ENCODE peak calls at places on chromosomes 6 and 20, in ten cellular contexts. K, A, E, U, J, M, B, I, Y and X are unnamed samples.

GRCh38 chr6:125868996-125869395 is 78.2 kb downstream of the NCOA7 start:
- DNase-seq in K (no peak), A (peak; percentile 72), E (peak; percentile 57), U (no peak), J (no peak), M (no peak), B (peak; percentile 42), I (no peak), Y (no peak), X (no peak)

GRCh38 chr20:45156728-45157127 is 18.0 kb upstream of the PI3 start:
- DNase-seq in K (no peak), A (no peak), E (no peak), U (no peak), J (no peak), M (no peak), B (no peak), I (no peak), Y (no peak), X (no peak)

GRCh38 chr20:2006452-2007381 is 12.9 kb upstream of the PDYN start:
- DNase-seq in K (peak; percentile 19), A (no peak), E (peak; percentile 72), U (no peak), J (no peak), M (no peak), B (no peak), I (peak; percentile 78), Y (peak; percentile 17), X (peak; percentile 27)

GRCh38 chr20:56211051-56211450 is 37.5 kb upstream of the MC3R start:
- DNase-seq in K (no peak), A (no peak), E (no peak), U (no peak), J (no peak), M (no peak), B (no peak), I (no peak), Y (no peak), X (no peak)

GRCh38 chr6:55543633-55544309 is 35.2 kb downstream of the HMGCLL1 start:
- DNase-seq in K (no peak), A (no peak), E (no peak), U (no peak), J (no peak), M (no peak), B (no peak), I (peak; percentile 33), Y (peak; percentile 12), X (no peak)

GRCh38 chr20:11867286-11867921 is 50.3 kb upstream of the BTBD3 start:
- DNase-seq in K (no peak), A (no peak), E (no peak), U (no peak), J (no peak), M (no peak), B (no peak), I (no peak), Y (no peak), X (no peak)

GRCh38 chr6:122553697-122554096 is 56.5 kb upstream of the PKIB start:
- DNase-seq in K (no peak), A (no peak), E (no peak), U (no peak), J (no peak), M (no peak), B (no peak), I (no peak), Y (no peak), X (no peak)

GRCh38 chr6:134165827-134166226 is 113.4 kb upstream of the SLC2A12 start:
- DNase-seq in K (no peak), A (no peak), E (no peak), U (no peak), J (no peak), M (no peak), B (no peak), I (no peak), Y (no peak), X (no peak)

GRCh38 chr20:63574156-63574828 is at the start of gene HELZ2:
- DNase-seq in K (peak; percentile 16), A (peak; percentile 85), E (peak; percentile 90), U (peak; percentile 65), J (peak; percentile 87), M (peak; percentile 47), B (peak; percentile 74), I (peak; percentile 84), Y (peak; percentile 48), X (peak; percentile 87)

GRCh38 chr6:135851442-135852271 is at the start of gene PDE7B:
- DNase-seq in K (no peak), A (peak; percentile 89), E (peak; percentile 79), U (peak; percentile 58), J (peak; percentile 87), M (peak; percentile 69), B (peak; percentile 83), I (peak; percentile 66), Y (no peak), X (peak; percentile 77)

GRCh38 chr6:155349129-155349528 is 34.8 kb upstream of the TFB1M start:
- DNase-seq in K (no peak), A (no peak), E (no peak), U (no peak), J (no peak), M (no peak), B (no peak), I (no peak), Y (no peak), X (no peak)

DNA sequence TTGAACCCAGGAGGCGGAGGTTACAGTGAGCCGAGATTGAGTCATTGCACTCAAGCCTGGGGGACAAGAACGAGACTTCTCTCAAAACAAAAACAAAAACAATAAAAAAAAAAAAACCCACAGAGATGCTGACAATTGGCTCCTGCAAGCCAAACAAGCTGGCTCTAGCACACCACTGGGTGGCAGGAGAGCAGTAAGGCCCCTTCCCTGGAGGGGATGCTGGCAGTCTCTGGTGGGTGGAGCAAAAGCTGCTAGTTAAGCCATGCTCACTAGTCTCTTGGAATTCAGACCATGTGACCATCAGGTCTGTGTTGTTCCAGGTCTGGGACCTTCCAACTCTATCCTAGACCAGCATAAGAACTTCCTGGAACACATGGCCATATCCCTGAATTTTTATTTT is 18.9 kb upstream of the DSN1 start:
- DNase-seq in K (peak; percentile 57), A (peak; percentile 64), E (peak; percentile 70), U (no peak), J (no peak), M (no peak), B (no peak), I (peak; percentile 93), Y (peak; percentile 48), X (peak; percentile 53)
- H3K36me3 ChIP-seq in K (peaks cover 18% of the 10 kb centered on the region), A (peaks cover 75% of the 10 kb centered on the region), E (peaks cover 27% of the 10 kb centered on the region), U (peaks cover 5% of the 10 kb centered on the region), J (no peaks in the 10 kb centered on the region), M (peaks cover 78% of the 10 kb centered on the region), B (no peaks in the 10 kb centered on the region), I (no peaks in the 10 kb centered on the region), Y (peaks cover 53% of the 10 kb centered on the region), X (peaks cover 90% of the 10 kb centered on the region)

DNA sequence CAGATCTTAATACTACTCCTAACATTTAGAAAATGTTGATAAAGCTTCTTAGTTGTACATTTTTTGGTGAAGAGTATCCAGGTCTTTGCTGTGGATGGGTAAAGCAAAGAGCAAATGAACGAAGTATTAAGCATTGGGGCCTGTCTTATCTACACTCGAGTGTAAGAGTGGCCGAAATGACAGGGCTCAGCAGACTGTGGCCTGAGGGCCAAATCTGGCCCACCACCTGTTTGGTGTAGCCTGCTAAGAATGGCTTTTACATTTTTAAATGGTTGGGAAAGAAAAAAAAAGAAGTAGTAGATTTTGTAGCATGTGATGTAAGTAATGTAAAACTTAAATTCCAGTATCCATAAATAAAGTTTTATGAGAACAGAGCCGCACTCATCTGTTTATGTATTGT is 19.4 kb upstream of the MAPK13 start:
- DNase-seq in K (no peak), A (no peak), E (peak; percentile 44), U (no peak), J (no peak), M (no peak), B (no peak), I (no peak), Y (no peak), X (no peak)
- H3K36me3 ChIP-seq in K (no peaks in the 10 kb centered on the region), A (peaks cover 68% of the 10 kb centered on the region), E (peaks cover 38% of the 10 kb centered on the region), U (no peaks in the 10 kb centered on the region), J (peaks cover 44% of the 10 kb centered on the region), M (peaks cover 68% of the 10 kb centered on the region), B (peaks cover 14% of the 10 kb centered on the region), I (no peaks in the 10 kb centered on the region), Y (peaks cover 26% of the 10 kb centered on the region), X (peaks cover 68% of the 10 kb centered on the region)

GRCh38 chr20:32846852-32847251 is 11.9 kb upstream of the EFCAB8 start:
- DNase-seq in K (no peak), A (no peak), E (no peak), U (no peak), J (no peak), M (no peak), B (no peak), I (no peak), Y (no peak), X (no peak)

GRCh38 chr20:32847964-32848363 is 10.8 kb upstream of the EFCAB8 start:
- DNase-seq in K (no peak), A (no peak), E (no peak), U (no peak), J (no peak), M (no peak), B (no peak), I (no peak), Y (no peak), X (no peak)

GRCh38 chr20:32842688-32843524 is 15.8 kb upstream of the EFCAB8 start:
- DNase-seq in K (no peak), A (no peak), E (no peak), U (no peak), J (no peak), M (no peak), B (no peak), I (no peak), Y (no peak), X (no peak)

GRCh38 chr20:32848846-32849245 is 9.9 kb upstream of the EFCAB8 start:
- DNase-seq in K (no peak), A (no peak), E (no peak), U (no peak), J (no peak), M (no peak), B (no peak), I (no peak), Y (no peak), X (no peak)

GRCh38 chr20:32845786-32846185 is 12.9 kb upstream of the EFCAB8 start:
- DNase-seq in K (no peak), A (no peak), E (no peak), U (no peak), J (no peak), M (no peak), B (no peak), I (no peak), Y (no peak), X (no peak)
- H3K36me3 ChIP-seq in K (peaks cover 37% of the 10 kb centered on the region), A (peaks cover 94% of the 10 kb centered on the region), E (peaks cover 62% of the 10 kb centered on the region), U (peaks cover 6% of the 10 kb centered on the region), J (peaks cover 68% of the 10 kb centered on the region), M (peaks cover 88% of the 10 kb centered on the region), B (peaks cover 9% of the 10 kb centered on the region), I (peaks cover 4% of the 10 kb centered on the region), Y (peaks cover 80% of the 10 kb centered on the region), X (peaks cover 97% of the 10 kb centered on the region)

DNA sequence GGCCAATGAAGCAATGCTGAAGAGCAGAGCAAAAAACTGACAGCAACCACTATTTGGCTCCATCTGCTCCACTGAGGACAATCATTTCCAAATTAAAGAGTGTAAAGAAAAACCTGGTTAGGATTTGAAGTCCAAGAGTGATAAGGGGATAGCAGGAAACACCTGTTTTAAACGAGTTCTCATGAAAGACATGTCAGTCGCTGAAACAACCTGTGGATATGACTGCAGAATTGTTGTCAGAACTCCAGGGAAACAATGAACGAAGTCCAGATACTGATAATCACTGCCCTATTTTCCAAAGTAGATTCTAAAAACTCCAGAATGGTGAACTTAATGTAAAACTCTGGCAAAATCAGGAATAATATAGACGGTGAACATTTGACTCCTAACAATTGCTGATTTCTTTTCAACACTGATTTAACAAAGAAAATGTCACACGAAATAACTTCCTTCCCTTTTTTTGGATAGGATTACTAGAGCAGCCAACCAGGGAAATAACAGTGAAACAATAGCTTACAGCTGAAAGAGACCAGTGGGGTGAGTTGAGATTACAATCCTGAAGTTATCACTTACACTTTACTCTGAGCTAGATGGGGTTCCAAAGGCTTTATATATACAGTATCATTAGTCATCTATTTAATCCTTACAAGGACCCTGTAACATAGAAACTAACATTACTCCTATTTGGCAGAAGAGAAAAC is 83.7 kb downstream of the ELOVL5 start:
- DNase-seq in K (no peak), A (no peak), E (no peak), U (no peak), J (no peak), M (no peak), B (no peak), I (no peak), Y (no peak), X (no peak)
- H3K36me3 ChIP-seq in K (peaks cover 17% of the 10 kb centered on the region), A (peaks cover 65% of the 10 kb centered on the region), E (peaks cover 36% of the 10 kb centered on the region), U (peaks cover 8% of the 10 kb centered on the region), J (peaks cover 39% of the 10 kb centered on the region), M (peaks cover 86% of the 10 kb centered on the region), B (no peaks in the 10 kb centered on the region), I (peaks cover 19% of the 10 kb centered on the region), Y (peaks cover 60% of the 10 kb centered on the region), X (peaks cover 18% of the 10 kb centered on the region)